ENCODE peak calls at places on chromosomes 16 and 17, in seven cellular contexts. Y, A, K, B, R, H and L are unnamed samples.

GRCh38 chr17:65660947-65661346 is 99.5 kb upstream of the AXIN2 start:
- DNase-seq in Y (no peak), A (peak; percentile 80), K (no peak), B (peak; percentile 2), R (no peak), H (no peak), L (peak; percentile 25)

GRCh38 chr16:64695684-64696083 is 426.2 kb downstream of the CDH11 start:
- DNase-seq in Y (no peak), A (no peak), K (no peak), B (no peak), R (no peak), H (no peak), L (no peak)

GRCh38 chr17:13044713-13045112 is 26.9 kb upstream of the ELAC2 start:
- DNase-seq in Y (no peak), A (no peak), K (no peak), B (no peak), R (no peak), H (no peak), L (no peak)

GRCh38 chr17:48634446-48635208 is 8.5 kb upstream of the HOXB9 start:
- DNase-seq in Y (peak; percentile 82), A (no peak), K (no peak), B (no peak), R (no peak), H (no peak), L (no peak)

GRCh38 chr16:14436410-14436955 is 193.6 kb downstream of the PARN start:
- DNase-seq in Y (no peak), A (no peak), K (no peak), B (no peak), R (no peak), H (no peak), L (no peak)

GRCh38 chr16:30570621-30571443 is 682 bp downstream of the ZNF688 start:
- DNase-seq in Y (no peak), A (peak; percentile 42), K (no peak), B (no peak), R (no peak), H (no peak), L (no peak)

GRCh38 chr17:34420254-34420766 is 57.3 kb upstream of the CCL1 start:
- DNase-seq in Y (peak; percentile 58), A (peak; percentile 78), K (peak; percentile 43), B (peak; percentile 68), R (peak; percentile 65), H (peak; percentile 40), L (peak; percentile 67)

GRCh38 chr16:53982631-53983042 is 278.7 kb downstream of the FTO start:
- DNase-seq in Y (no peak), A (no peak), K (no peak), B (no peak), R (no peak), H (no peak), L (no peak)

GRCh38 chr16:24838554-24839266 is 7.1 kb upstream of the SLC5A11 start:
- DNase-seq in Y (no peak), A (peak; percentile 91), K (no peak), B (peak; percentile 38), R (no peak), H (no peak), L (peak; percentile 57)

GRCh38 chr16:2985893-2986355 is 5.7 kb upstream of the PKMYT1 start:
- DNase-seq in Y (no peak), A (no peak), K (peak; percentile 68), B (peak; percentile 91), R (no peak), H (no peak), L (no peak)

GRCh38 chr16:2985457-2985856 is 5.2 kb upstream of the PKMYT1 start:
- DNase-seq in Y (no peak), A (no peak), K (peak; percentile 57), B (peak; percentile 86), R (no peak), H (no peak), L (no peak)

GRCh38 chr16:2981899-2982250 is 1.6 kb upstream of the PKMYT1 start:
- DNase-seq in Y (no peak), A (no peak), K (no peak), B (no peak), R (no peak), H (no peak), L (no peak)

GRCh38 chr16:2982402-2982801 is 2.2 kb upstream of the PKMYT1 start:
- DNase-seq in Y (no peak), A (no peak), K (no peak), B (no peak), R (no peak), H (no peak), L (no peak)

DNA sequence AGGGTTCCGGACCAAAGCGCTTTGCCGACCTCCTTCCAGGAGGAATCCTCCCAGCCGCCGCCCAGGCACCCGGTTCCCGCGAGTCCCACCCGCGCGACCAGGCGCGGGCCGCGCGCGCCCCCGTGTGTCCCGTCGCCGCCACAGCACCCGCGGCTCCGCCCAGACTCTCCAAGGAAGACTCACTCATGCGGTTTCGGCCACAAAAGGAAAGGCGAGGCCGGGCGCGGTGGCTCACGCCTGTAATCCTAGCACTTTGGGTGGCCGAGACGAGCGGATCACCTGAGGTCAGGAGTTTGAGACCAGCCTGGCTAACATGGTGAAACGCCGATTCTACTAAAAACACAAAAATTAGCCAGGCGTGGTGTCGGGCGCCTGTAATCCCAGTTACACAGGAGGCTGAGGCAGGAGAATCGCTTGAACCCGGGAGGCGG is 3.5 kb upstream of the PKMYT1 start:
- DNase-seq in Y (peak; percentile 90), A (peak; percentile 76), K (peak; percentile 74), B (peak; percentile 76), R (peak; percentile 68), H (peak; percentile 61), L (peak; percentile 77)
- TF ChIP-seq POLR2A in Y (no peak), A (no peak), K (no peak), B (no peak), R (no peak), H (no peak), L (no peak)

DNA sequence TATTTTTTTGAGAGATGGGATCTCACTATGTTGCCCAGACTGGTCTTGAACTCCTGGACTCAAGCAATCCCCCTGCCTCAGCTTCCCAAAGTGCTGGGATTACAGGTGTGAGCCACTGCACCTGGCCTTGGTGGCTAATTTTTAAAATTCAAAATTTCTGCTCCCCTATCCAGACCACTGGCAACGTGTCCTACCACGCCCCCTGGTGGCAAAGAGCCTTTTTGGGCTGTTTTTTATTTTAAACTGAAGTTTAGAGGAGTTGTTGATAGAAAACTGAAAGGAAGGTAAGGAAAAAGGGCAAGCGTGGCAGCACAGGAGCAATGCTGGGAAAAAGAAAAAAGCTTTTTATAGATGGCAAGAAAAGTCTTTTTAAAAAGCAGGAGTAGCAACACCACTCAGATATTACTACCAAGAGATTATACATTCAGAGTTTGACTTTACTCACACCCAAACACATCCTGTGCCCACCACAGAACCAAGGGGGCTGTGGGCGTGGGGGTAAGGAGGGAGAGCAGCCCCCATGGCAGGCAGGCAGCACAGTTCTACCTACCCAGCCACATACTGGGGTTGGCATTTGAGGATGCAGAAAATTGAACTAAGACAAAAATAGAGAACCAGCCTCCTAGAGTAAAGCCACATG is 4.2 kb upstream of the MXRA7 start:
- DNase-seq in Y (peak; percentile 58), A (peak; percentile 57), K (peak; percentile 69), B (peak; percentile 67), R (no peak), H (no peak), L (peak; percentile 85)
- TF ChIP-seq POLR2A in Y (no peak), A (no peak), K (no peak), B (no peak), R (no peak), H (no peak), L (no peak)

GRCh38 chr17:44191389-44191788 is 4.6 kb downstream of the TMUB2 start:
- DNase-seq in Y (no peak), A (no peak), K (no peak), B (no peak), R (no peak), H (no peak), L (no peak)
- TF ChIP-seq POLR2A in Y (no peak), A (no peak), K (no peak), B (no peak), R (no peak), H (no peak), L (no peak)

DNA sequence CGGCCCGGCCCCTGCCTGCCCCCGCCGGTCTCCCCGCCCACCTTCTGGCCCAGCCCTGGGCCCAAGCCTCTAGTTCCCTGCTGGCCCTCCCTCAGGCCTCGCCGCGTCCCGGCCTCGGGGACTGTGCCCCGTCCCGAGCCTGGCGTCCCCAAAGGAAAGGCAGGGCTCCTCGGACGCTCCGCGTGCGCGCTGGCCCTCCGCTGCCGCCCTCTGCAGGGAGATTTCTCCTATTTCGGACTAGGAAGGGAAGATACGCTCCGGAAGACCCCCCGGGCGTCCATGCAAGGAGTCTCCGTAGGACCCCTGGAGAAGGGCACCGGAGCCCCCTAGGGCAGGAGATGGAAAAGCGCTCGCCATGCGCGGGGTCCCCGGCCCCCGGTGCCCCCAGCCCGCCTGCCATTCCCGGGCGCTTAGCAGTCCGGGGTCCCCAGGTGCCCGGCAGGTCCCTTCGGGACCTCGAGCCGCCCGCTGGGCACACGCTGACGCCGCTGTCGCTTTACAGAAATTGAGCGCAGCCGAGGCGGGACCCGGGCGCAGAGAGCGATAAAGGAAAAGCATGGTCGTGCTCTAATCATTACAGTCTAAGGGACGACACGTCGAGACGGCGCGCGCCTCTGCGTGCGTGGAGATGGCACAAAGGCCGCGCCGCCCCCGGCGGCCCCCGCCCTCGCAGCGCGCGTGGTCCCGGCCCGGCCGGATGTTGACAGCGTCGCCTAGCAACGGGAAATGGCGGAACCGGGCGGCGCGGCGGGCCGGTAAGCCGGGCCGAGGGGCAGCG is at the start of gene CCDC40:
- DNase-seq in Y (peak; percentile 89), A (peak; percentile 72), K (peak; percentile 88), B (peak; percentile 89), R (peak; percentile 71), H (peak; percentile 50), L (peak; percentile 74)
- TF ChIP-seq POLR2A in Y (peak; percentile 43), A (peak; percentile 63), K (no peak), B (peak; percentile 76), R (no peak), H (peak; percentile 48), L (no peak)

DNA sequence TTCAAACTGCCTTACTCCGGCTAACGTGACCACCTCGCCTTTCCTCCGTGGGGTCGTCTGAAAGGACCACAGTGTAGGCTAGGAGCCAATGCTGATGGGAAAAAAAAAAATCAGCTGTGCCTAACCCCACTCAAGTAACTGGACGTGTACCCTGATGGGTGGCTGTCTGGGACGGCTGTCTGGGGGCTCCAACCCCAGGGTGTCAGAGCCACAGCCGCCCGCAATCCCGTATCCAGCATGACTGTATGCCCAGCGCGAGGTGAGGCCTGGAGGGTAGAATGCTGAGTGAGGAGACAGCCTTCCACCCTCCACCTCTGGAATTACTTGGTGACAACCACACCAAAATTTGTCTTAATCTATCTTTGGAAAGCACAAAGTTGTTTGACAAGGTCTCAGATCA is 2.8 kb downstream of the CSNK1D start:
- DNase-seq in Y (no peak), A (no peak), K (no peak), B (no peak), R (no peak), H (no peak), L (no peak)
- TF ChIP-seq POLR2A in Y (no peak), A (no peak), K (no peak), B (no peak), R (no peak), H (no peak), L (no peak)

GRCh38 chr17:40555296-40556190 is 9.7 kb downstream of the CCR7 start:
- DNase-seq in Y (peak; percentile 7), A (no peak), K (no peak), B (no peak), R (peak; percentile 13), H (no peak), L (no peak)
- TF ChIP-seq POLR2A in Y (no peak), A (no peak), K (no peak), B (no peak), R (no peak), H (no peak), L (no peak)

GRCh38 chr16:66549284-66550131 is at the start of gene TK2:
- DNase-seq in Y (peak; percentile 81), A (peak; percentile 66), K (peak; percentile 73), B (peak; percentile 77), R (no peak), H (no peak), L (peak; percentile 75)
- TF ChIP-seq POLR2A in Y (peak; percentile 67), A (peak; percentile 85), K (no peak), B (peak; percentile 80), R (no peak), H (no peak), L (peak; percentile 49)